ENCODE peak calls at places on chromosomes 13 and 19, in eight cellular contexts. One of them, this sample, is unnamed. For H3K4me1, the result is how much of the 10 kb centered on the place peaks cover.

GRCh38 chr19:50328257-50329145 is 676 bp downstream of the KCNC3 start:
- DNase-seq in sigmoid colon: no peak
- DNase-seq in A549: no peak
- DNase-seq in SK-N-SH: peak
- DNase-seq in GM12878: no peak
- DNase-seq in tibial nerve: no peak
- DNase-seq in ovary: no peak
- DNase-seq in stomach: no peak
- DNase-seq in this sample: no peak

GRCh38 chr19:40416918-40417713 is 3.9 kb upstream of the PRX start:
- DNase-seq in sigmoid colon: peak
- DNase-seq in tibial nerve: peak
- DNase-seq in ovary: no peak
- DNase-seq in SK-N-SH: no peak
- DNase-seq in GM12878: no peak
- DNase-seq in stomach: peak
- DNase-seq in A549: no peak
- DNase-seq in this sample: peak

GRCh38 chr19:42250666-42251531 is 4.0 kb downstream of the ERF start:
- DNase-seq in A549: no peak
- DNase-seq in sigmoid colon: peak
- DNase-seq in stomach: no peak
- DNase-seq in ovary: peak
- DNase-seq in tibial nerve: no peak
- DNase-seq in SK-N-SH: peak
- DNase-seq in GM12878: no peak
- DNase-seq in this sample: no peak

GRCh38 chr13:75636339-75637095 is 387 bp downstream of the LMO7 start:
- DNase-seq in GM12878: no peak
- DNase-seq in tibial nerve: peak
- DNase-seq in stomach: no peak
- DNase-seq in SK-N-SH: peak
- DNase-seq in A549: no peak
- DNase-seq in sigmoid colon: no peak
- DNase-seq in ovary: peak
- DNase-seq in this sample: peak

GRCh38 chr19:4635763-4636135 is 3.6 kb upstream of the TNFAIP8L1 start:
- DNase-seq in stomach: no peak
- DNase-seq in A549: no peak
- DNase-seq in SK-N-SH: no peak
- DNase-seq in ovary: no peak
- DNase-seq in tibial nerve: no peak
- DNase-seq in sigmoid colon: no peak
- DNase-seq in GM12878: no peak
- DNase-seq in this sample: no peak

GRCh38 chr19:4067396-4068057 is 828 bp upstream of the ZBTB7A start:
- DNase-seq in ovary: peak
- DNase-seq in GM12878: no peak
- DNase-seq in A549: no peak
- DNase-seq in SK-N-SH: peak
- DNase-seq in tibial nerve: no peak
- DNase-seq in stomach: no peak
- DNase-seq in sigmoid colon: no peak
- DNase-seq in this sample: no peak

GRCh38 chr19:2952953-2953481 is 8.2 kb upstream of the ZNF77 start:
- DNase-seq in sigmoid colon: no peak
- DNase-seq in ovary: no peak
- DNase-seq in A549: no peak
- DNase-seq in stomach: peak
- DNase-seq in SK-N-SH: no peak
- DNase-seq in tibial nerve: no peak
- DNase-seq in GM12878: no peak
- DNase-seq in this sample: peak

GRCh38 chr19:6564393-6564792 is 26.6 kb downstream of the CD70 start:
- DNase-seq in sigmoid colon: no peak
- DNase-seq in GM12878: no peak
- DNase-seq in ovary: no peak
- DNase-seq in tibial nerve: no peak
- DNase-seq in SK-N-SH: no peak
- DNase-seq in A549: no peak
- DNase-seq in stomach: no peak
- DNase-seq in this sample: no peak

GRCh38 chr13:75763511-75763910 is 127.4 kb downstream of the LMO7 start:
- DNase-seq in GM12878: no peak
- DNase-seq in A549: no peak
- DNase-seq in tibial nerve: no peak
- DNase-seq in SK-N-SH: no peak
- DNase-seq in sigmoid colon: no peak
- DNase-seq in ovary: no peak
- DNase-seq in stomach: no peak
- DNase-seq in this sample: no peak

GRCh38 chr13:31115616-31116015 is 46.1 kb downstream of the HSPH1 start:
- DNase-seq in stomach: no peak
- DNase-seq in SK-N-SH: no peak
- DNase-seq in A549: no peak
- DNase-seq in GM12878: no peak
- DNase-seq in tibial nerve: no peak
- DNase-seq in ovary: no peak
- DNase-seq in sigmoid colon: no peak
- DNase-seq in this sample: no peak

GRCh38 chr19:1921825-1922224 is 16.6 kb downstream of the ADAT3 start:
- DNase-seq in GM12878: no peak
- DNase-seq in tibial nerve: no peak
- DNase-seq in stomach: no peak
- DNase-seq in A549: no peak
- DNase-seq in ovary: no peak
- DNase-seq in sigmoid colon: no peak
- DNase-seq in SK-N-SH: no peak
- DNase-seq in this sample: no peak

GRCh38 chr19:40191836-40192646 is 815 bp downstream of the MAP3K10 start:
- DNase-seq in A549: peak
- DNase-seq in sigmoid colon: peak
- DNase-seq in stomach: no peak
- DNase-seq in SK-N-SH: peak
- DNase-seq in ovary: peak
- DNase-seq in GM12878: no peak
- DNase-seq in tibial nerve: no peak
- DNase-seq in this sample: peak

GRCh38 chr13:102131246-102131645 is 270.6 kb downstream of the FGF14 start:
- DNase-seq in A549: no peak
- DNase-seq in sigmoid colon: no peak
- DNase-seq in ovary: no peak
- DNase-seq in tibial nerve: no peak
- DNase-seq in stomach: no peak
- DNase-seq in GM12878: no peak
- DNase-seq in SK-N-SH: no peak
- DNase-seq in this sample: no peak

GRCh38 chr19:2982983-2983350 is 5.6 kb downstream of the TLE6 start:
- DNase-seq in SK-N-SH: peak
- DNase-seq in ovary: peak
- DNase-seq in stomach: peak
- DNase-seq in sigmoid colon: peak
- DNase-seq in A549: no peak
- DNase-seq in GM12878: no peak
- DNase-seq in tibial nerve: peak
- DNase-seq in this sample: peak

GRCh38 chr13:62847520-62847919 is 1431.9 kb upstream of the PCDH20 start:
- DNase-seq in stomach: no peak
- DNase-seq in tibial nerve: no peak
- DNase-seq in SK-N-SH: no peak
- DNase-seq in ovary: no peak
- DNase-seq in sigmoid colon: no peak
- DNase-seq in A549: no peak
- DNase-seq in GM12878: no peak
- DNase-seq in this sample: no peak

GRCh38 chr19:44570984-44571684 is 41.7 kb upstream of the CEACAM20 start:
- DNase-seq in A549: peak
- DNase-seq in tibial nerve: peak
- DNase-seq in SK-N-SH: peak
- DNase-seq in GM12878: no peak
- DNase-seq in stomach: peak
- DNase-seq in sigmoid colon: no peak
- DNase-seq in ovary: peak
- DNase-seq in this sample: peak

GRCh38 chr13:24141333-24141910 is 19.1 kb upstream of the SPATA13 start:
- DNase-seq in stomach: no peak
- DNase-seq in tibial nerve: no peak
- DNase-seq in SK-N-SH: no peak
- DNase-seq in GM12878: no peak
- DNase-seq in sigmoid colon: no peak
- DNase-seq in A549: no peak
- DNase-seq in ovary: no peak
- DNase-seq in this sample: no peak

GRCh38 chr13:91133941-91134772 is 213.3 kb upstream of the MIR17HG start:
- DNase-seq in ovary: no peak
- DNase-seq in A549: peak
- DNase-seq in GM12878: no peak
- DNase-seq in tibial nerve: peak
- DNase-seq in stomach: peak
- DNase-seq in sigmoid colon: no peak
- DNase-seq in SK-N-SH: peak
- DNase-seq in this sample: peak

GRCh38 chr13:41837668-41838067 is 123.2 kb downstream of the VWA8 start:
- DNase-seq in A549: no peak
- DNase-seq in SK-N-SH: no peak
- DNase-seq in sigmoid colon: no peak
- DNase-seq in stomach: no peak
- DNase-seq in ovary: no peak
- DNase-seq in tibial nerve: no peak
- DNase-seq in GM12878: no peak
- DNase-seq in this sample: no peak

GRCh38 chr13:52411629-52412028 is 5.7 kb upstream of the THSD1 start:
- DNase-seq in A549: peak
- DNase-seq in stomach: no peak
- DNase-seq in sigmoid colon: no peak
- DNase-seq in GM12878: peak
- DNase-seq in ovary: no peak
- DNase-seq in tibial nerve: no peak
- DNase-seq in SK-N-SH: no peak
- DNase-seq in this sample: no peak

GRCh38 chr19:32652893-32653625 is 21.9 kb downstream of the ANKRD27 start:
- DNase-seq in SK-N-SH: peak
- DNase-seq in tibial nerve: peak
- DNase-seq in ovary: peak
- DNase-seq in stomach: peak
- DNase-seq in sigmoid colon: peak
- DNase-seq in GM12878: no peak
- DNase-seq in A549: no peak
- DNase-seq in this sample: peak

DNA sequence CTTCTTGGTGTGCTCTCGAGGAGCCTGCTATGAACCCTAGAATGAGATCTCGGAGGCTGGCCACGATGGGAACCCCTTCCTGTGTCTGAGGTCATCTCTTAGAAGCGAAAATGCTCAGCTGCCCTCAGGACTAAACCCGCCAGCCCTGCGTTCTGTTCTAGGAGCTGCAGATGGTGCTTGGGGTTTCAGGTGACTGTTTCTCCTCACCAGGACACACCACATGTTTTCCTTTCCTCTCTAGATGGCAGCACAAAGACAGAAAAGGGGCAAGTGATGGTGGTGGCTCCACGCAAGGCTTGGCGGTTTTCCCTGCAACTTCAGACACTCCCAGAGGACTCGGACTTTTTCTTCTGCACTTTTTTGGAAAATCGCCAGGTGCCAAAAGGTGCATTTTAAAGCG is 60.1 kb downstream of the RNASEH2B start:
- DNase-seq in SK-N-SH: no peak
- DNase-seq in stomach: no peak
- DNase-seq in sigmoid colon: no peak
- DNase-seq in tibial nerve: no peak
- DNase-seq in ovary: no peak
- DNase-seq in A549: no peak
- DNase-seq in GM12878: no peak
- DNase-seq in this sample: peak
- TF ChIP-seq CTCF in SK-N-SH: no peak
- TF ChIP-seq CTCF in stomach: no peak
- TF ChIP-seq CTCF in sigmoid colon: no peak
- TF ChIP-seq CTCF in tibial nerve: no peak
- TF ChIP-seq CTCF in ovary: no peak
- TF ChIP-seq CTCF in A549: no peak
- TF ChIP-seq CTCF in GM12878: no peak
- TF ChIP-seq CTCF in this sample: no peak

GRCh38 chr13:40635315-40635995 is 31.0 kb downstream of the FOXO1 start:
- DNase-seq in SK-N-SH: no peak
- DNase-seq in ovary: no peak
- DNase-seq in A549: no peak
- DNase-seq in GM12878: no peak
- DNase-seq in sigmoid colon: no peak
- DNase-seq in tibial nerve: no peak
- DNase-seq in stomach: no peak
- DNase-seq in this sample: no peak

GRCh38 chr13:40640202-40640601 is 26.2 kb downstream of the FOXO1 start:
- DNase-seq in stomach: no peak
- DNase-seq in ovary: no peak
- DNase-seq in SK-N-SH: no peak
- DNase-seq in tibial nerve: no peak
- DNase-seq in A549: no peak
- DNase-seq in GM12878: no peak
- DNase-seq in sigmoid colon: no peak
- DNase-seq in this sample: no peak

GRCh38 chr13:40640845-40641458 is 25.5 kb downstream of the FOXO1 start:
- DNase-seq in A549: no peak
- DNase-seq in stomach: no peak
- DNase-seq in sigmoid colon: no peak
- DNase-seq in GM12878: no peak
- DNase-seq in SK-N-SH: no peak
- DNase-seq in tibial nerve: no peak
- DNase-seq in ovary: no peak
- DNase-seq in this sample: no peak

GRCh38 chr13:40637644-40638043 is 28.8 kb downstream of the FOXO1 start:
- DNase-seq in stomach: peak
- DNase-seq in tibial nerve: no peak
- DNase-seq in SK-N-SH: no peak
- DNase-seq in A549: no peak
- DNase-seq in GM12878: no peak
- DNase-seq in ovary: no peak
- DNase-seq in sigmoid colon: no peak
- DNase-seq in this sample: peak

GRCh38 chr13:40639226-40639681 is 27.2 kb downstream of the FOXO1 start:
- DNase-seq in stomach: no peak
- DNase-seq in A549: no peak
- DNase-seq in sigmoid colon: no peak
- DNase-seq in GM12878: no peak
- DNase-seq in SK-N-SH: no peak
- DNase-seq in ovary: no peak
- DNase-seq in tibial nerve: no peak
- DNase-seq in this sample: no peak
- TF ChIP-seq EP300 in stomach: no peak
- TF ChIP-seq EP300 in A549: no peak
- TF ChIP-seq EP300 in sigmoid colon: no peak
- TF ChIP-seq EP300 in GM12878: no peak
- TF ChIP-seq EP300 in SK-N-SH: no peak
- TF ChIP-seq EP300 in ovary: no peak
- TF ChIP-seq EP300 in tibial nerve: no peak
- TF ChIP-seq EP300 in this sample: no peak

GRCh38 chr19:12946092-12946845 is 607 bp downstream of the RAD23A start:
- DNase-seq in GM12878: no peak
- DNase-seq in SK-N-SH: peak
- DNase-seq in A549: no peak
- DNase-seq in sigmoid colon: peak
- DNase-seq in tibial nerve: no peak
- DNase-seq in ovary: peak
- DNase-seq in stomach: peak
- DNase-seq in this sample: peak
- H3K4me1 ChIP-seq in GM12878: under half
- H3K4me1 ChIP-seq in SK-N-SH: under half
- H3K4me1 ChIP-seq in A549: under half
- H3K4me1 ChIP-seq in sigmoid colon: under half
- H3K4me1 ChIP-seq in tibial nerve: under half
- H3K4me1 ChIP-seq in ovary: under half
- H3K4me1 ChIP-seq in stomach: under half
- H3K4me1 ChIP-seq in this sample: under half

GRCh38 chr13:97911311-97912138 is 42.0 kb upstream of the IPO5 start:
- DNase-seq in SK-N-SH: peak
- DNase-seq in GM12878: no peak
- DNase-seq in A549: peak
- DNase-seq in tibial nerve: no peak
- DNase-seq in stomach: no peak
- DNase-seq in ovary: no peak
- DNase-seq in sigmoid colon: no peak
- DNase-seq in this sample: no peak
- TF ChIP-seq CTCF in SK-N-SH: peak
- TF ChIP-seq CTCF in GM12878: peak
- TF ChIP-seq CTCF in A549: peak
- TF ChIP-seq CTCF in tibial nerve: no peak
- TF ChIP-seq CTCF in stomach: no peak
- TF ChIP-seq CTCF in ovary: no peak
- TF ChIP-seq CTCF in sigmoid colon: peak
- TF ChIP-seq CTCF in this sample: no peak

This sample was measured in transverse colon.